ENCODE peak calls at places on chromosomes 5 and 9, in six cellular contexts. G is colonic mucosa, Q is fibroblast of the aortic adventitia, M is GM06990, F is cardiac muscle cell, B is coronary artery. N is an unnamed sample.

GRCh38 chr9:114287001-114287762 is 35.7 kb upstream of the ORM1 start:
- DNase-seq in G (no peak), Q (no peak), M (no peak), F (no peak), B (peak; percentile 56), N (no peak)

GRCh38 chr5:111697881-111698757 is 58.9 kb downstream of the NREP start:
- DNase-seq in G (no peak), Q (peak; percentile 63), M (no peak), F (peak; percentile 21), B (no peak), N (no peak)

GRCh38 chr9:123225374-123225813 is 43.0 kb downstream of the STRBP start:
- DNase-seq in G (peak; percentile 30), Q (peak; percentile 61), M (peak; percentile 79), F (peak; percentile 44), B (no peak), N (peak; percentile 51)

GRCh38 chr9:133533878-133534277 is 626 bp upstream of the ADAMTSL2 start:
- DNase-seq in G (no peak), Q (peak; percentile 22), M (no peak), F (no peak), B (no peak), N (no peak)

GRCh38 chr5:138491669-138492551 is 26.6 kb downstream of the EGR1 start:
- DNase-seq in G (peak; percentile 89), Q (peak; percentile 88), M (peak; percentile 87), F (peak; percentile 95), B (peak; percentile 96), N (peak; percentile 74)

GRCh38 chr9:121568541-121569265 is 69.1 kb upstream of the GGTA1 start:
- DNase-seq in G (no peak), Q (peak; percentile 65), M (no peak), F (no peak), B (no peak), N (no peak)

GRCh38 chr5:154756871-154757646 is 1.9 kb downstream of the LARP1 start:
- DNase-seq in G (peak; percentile 62), Q (peak; percentile 35), M (peak; percentile 59), F (peak; percentile 51), B (peak; percentile 79), N (no peak)

GRCh38 chr5:38994329-38994927 is 79.8 kb downstream of the RICTOR start:
- DNase-seq in G (peak; percentile 26), Q (peak; percentile 84), M (no peak), F (peak; percentile 67), B (no peak), N (peak; percentile 38)

GRCh38 chr5:96868603-96869371 is 7.5 kb upstream of the ERAP2 start:
- DNase-seq in G (no peak), Q (peak; percentile 82), M (no peak), F (peak; percentile 70), B (no peak), N (no peak)

GRCh38 chr9:745761-746414 is 95.6 kb upstream of the DMRT1 start:
- DNase-seq in G (no peak), Q (no peak), M (no peak), F (no peak), B (no peak), N (no peak)

GRCh38 chr5:180802325-180803180 is at the start of gene MGAT1:
- DNase-seq in G (peak; percentile 90), Q (peak; percentile 85), M (peak; percentile 81), F (peak; percentile 88), B (peak; percentile 95), N (no peak)

GRCh38 chr9:133133680-133134418 is 12.8 kb upstream of the RALGDS start:
- DNase-seq in G (peak; percentile 94), Q (peak; percentile 86), M (peak; percentile 77), F (peak; percentile 48), B (peak; percentile 92), N (peak; percentile 76)

GRCh38 chr9:103139891-103140290 is 144.8 kb downstream of the CYLC2 start:
- DNase-seq in G (no peak), Q (no peak), M (no peak), F (no peak), B (no peak), N (no peak)

GRCh38 chr5:170219615-170220014 is 13.2 kb upstream of the C5orf58 start:
- DNase-seq in G (no peak), Q (peak; percentile 31), M (no peak), F (no peak), B (no peak), N (no peak)

GRCh38 chr5:131679911-131680310 is 44.9 kb upstream of the RAPGEF6 start:
- DNase-seq in G (no peak), Q (peak; percentile 91), M (no peak), F (no peak), B (no peak), N (peak; percentile 63)

GRCh38 chr9:21801683-21802417 is 586 bp upstream of the MTAP start:
- DNase-seq in G (peak; percentile 71), Q (peak; percentile 89), M (peak; percentile 49), F (peak; percentile 83), B (peak; percentile 85), N (peak; percentile 68)

GRCh38 chr5:143153332-143154119 is 250.0 kb downstream of the NR3C1 start:
- DNase-seq in G (peak; percentile 31), Q (peak; percentile 99), M (no peak), F (no peak), B (peak; percentile 90), N (peak; percentile 32)

GRCh38 chr5:130884033-130884432 is 281.0 kb downstream of the HINT1 start:
- DNase-seq in G (no peak), Q (no peak), M (no peak), F (no peak), B (no peak), N (no peak)

GRCh38 chr5:135141303-135142268 is 107.6 kb upstream of the PITX1 start:
- DNase-seq in G (peak; percentile 58), Q (no peak), M (no peak), F (no peak), B (no peak), N (no peak)

GRCh38 chr9:90340421-90340820 is 302.2 kb downstream of the DIRAS2 start:
- DNase-seq in G (no peak), Q (peak; percentile 61), M (no peak), F (peak; percentile 92), B (no peak), N (peak; percentile 41)

GRCh38 chr5:139760066-139761056 is 35.2 kb upstream of the PSD2 start:
- DNase-seq in G (no peak), Q (peak; percentile 54), M (no peak), F (no peak), B (no peak), N (no peak)

GRCh38 chr9:131101207-131101964 is 5.1 kb downstream of the AIF1L start:
- DNase-seq in G (no peak), Q (no peak), M (no peak), F (no peak), B (no peak), N (no peak)
- TF ChIP-seq CTCF in G (no peak), Q (no peak), M (no peak), F (no peak), B (no peak), N (no peak)

DNA sequence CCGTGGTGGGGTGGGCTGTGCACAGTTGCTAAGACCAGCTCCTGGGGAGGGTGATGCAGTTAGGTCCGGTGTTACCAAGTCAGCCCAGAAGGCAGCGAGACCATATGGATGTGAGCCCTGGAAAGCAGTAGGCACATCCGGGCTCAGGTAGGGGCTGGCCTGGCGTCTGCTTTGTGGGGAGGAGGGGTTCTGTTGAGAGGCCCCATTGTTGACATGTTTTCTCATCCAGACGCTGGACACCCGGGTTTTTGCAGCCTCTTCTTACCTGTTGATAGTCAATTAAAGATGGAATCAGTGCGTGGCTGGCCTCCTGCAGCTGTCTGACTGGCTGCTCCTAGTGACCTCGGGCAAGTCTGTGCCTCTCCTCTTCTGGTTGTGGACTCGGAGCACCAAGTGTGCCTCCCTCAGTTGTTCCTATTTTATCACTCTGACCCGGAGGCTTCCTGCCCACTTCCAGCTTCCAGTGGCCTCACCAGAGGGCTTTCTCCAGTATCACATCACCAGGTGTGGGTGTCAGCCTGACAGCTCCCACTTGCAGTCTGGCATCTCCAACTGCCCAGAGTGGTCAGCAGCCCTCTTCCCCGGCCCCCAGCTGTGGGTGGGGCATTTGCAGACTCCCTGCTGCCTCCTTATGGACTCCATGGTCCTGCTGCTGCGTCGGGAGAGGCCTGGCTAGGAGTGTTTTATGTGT is 90.8 kb downstream of the EHMT1 start:
- DNase-seq in G (no peak), Q (no peak), M (no peak), F (no peak), B (no peak), N (no peak)
- H3K4me3 ChIP-seq in G (no peak overlapping the region), Q (no peak overlapping the region), M (no peak overlapping the region), F (no peak overlapping the region), B (no peak overlapping the region), N (no peak overlapping the region)

DNA sequence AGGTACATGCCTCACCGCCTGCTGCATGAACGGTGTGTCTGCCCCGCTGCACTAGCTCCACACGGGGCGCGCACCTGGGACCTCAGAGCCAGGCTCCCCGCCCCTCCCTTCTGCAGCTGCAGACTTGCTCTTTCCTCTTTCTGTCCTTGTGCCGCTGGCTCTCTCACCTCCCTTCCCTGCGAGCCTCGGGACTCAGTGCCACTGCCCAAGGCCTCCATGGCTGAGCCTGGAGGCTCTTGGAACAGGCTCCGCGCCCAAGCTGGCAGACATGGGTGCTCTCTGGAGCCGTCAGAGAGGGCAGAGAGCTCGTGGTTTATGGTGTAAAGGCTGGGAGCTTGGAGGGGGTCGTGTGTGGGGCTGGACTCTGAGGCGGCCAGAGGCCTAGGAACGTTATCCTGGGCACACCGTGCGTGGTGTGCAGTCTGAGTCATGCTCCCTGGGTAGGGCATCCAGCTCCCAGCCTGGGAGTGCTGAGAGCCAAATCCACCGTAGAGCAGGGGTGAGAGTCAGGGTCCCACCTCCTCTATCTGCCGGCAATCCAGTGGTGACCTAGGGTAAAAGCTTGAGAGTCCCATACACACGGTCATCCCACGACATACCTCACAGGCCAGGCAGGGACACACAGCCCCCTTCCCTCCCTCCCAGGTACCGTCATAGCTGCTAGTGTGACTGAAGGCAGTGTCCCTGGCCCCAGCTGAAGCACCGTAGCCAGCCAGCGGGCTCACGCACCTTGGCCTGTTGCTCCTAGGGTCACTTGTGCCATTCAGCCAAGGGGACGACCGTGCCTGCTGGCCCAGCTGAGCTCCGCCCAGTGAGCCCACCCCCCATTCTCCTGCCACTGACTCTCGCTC is 22.4 kb downstream of the GOLGA2 start:
- DNase-seq in G (no peak), Q (no peak), M (no peak), F (no peak), B (no peak), N (no peak)
- TF ChIP-seq CTCF in G (no peak), Q (no peak), M (no peak), F (no peak), B (no peak), N (no peak)

GRCh38 chr9:23665051-23665450 is 161.0 kb downstream of the ELAVL2 start:
- DNase-seq in G (no peak), Q (no peak), M (no peak), F (no peak), B (no peak), N (no peak)

GRCh38 chr9:23663536-23663935 is 162.5 kb downstream of the ELAVL2 start:
- DNase-seq in G (peak; percentile 50), Q (no peak), M (no peak), F (no peak), B (no peak), N (no peak)

GRCh38 chr9:23663125-23663524 is 162.9 kb downstream of the ELAVL2 start:
- DNase-seq in G (no peak), Q (no peak), M (no peak), F (no peak), B (no peak), N (no peak)

GRCh38 chr9:23662320-23662719 is 163.7 kb downstream of the ELAVL2 start:
- DNase-seq in G (no peak), Q (no peak), M (no peak), F (no peak), B (no peak), N (no peak)

DNA sequence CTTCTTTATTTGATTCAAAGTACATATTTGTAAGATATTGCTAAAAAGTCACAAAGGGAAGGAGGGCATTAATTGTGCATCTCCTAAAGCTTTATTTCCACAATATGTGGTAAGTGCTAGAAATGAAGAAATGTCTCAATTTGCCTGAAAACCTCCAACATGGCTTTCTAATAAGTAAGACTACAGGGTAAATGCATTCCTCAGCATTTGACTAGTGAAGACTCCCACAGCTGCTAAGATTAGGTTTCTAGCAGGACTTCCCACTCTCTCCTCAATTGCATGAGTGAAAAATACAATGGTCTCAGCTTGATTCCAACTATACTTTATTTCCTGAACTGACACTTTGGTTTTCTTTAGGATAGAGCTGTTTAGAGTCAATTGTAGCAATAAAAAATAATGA is 162.1 kb downstream of the ELAVL2 start:
- DNase-seq in G (no peak), Q (no peak), M (no peak), F (no peak), B (no peak), N (no peak)
- H3K4me3 ChIP-seq in G (no peak overlapping the region), Q (no peak overlapping the region), M (no peak overlapping the region), F (no peak overlapping the region), B (no peak overlapping the region), N (no peak overlapping the region)

N was measured in astrocyte of the cerebellum.